ENCODE peak calls at places on chromosomes 13 and 19, in seven cellular contexts. F is neural progenitor cell, G is BE2C, C is cardiac muscle cell, Y is fibroblast of lung, A is Panc1, K is bronchial epithelial cell. D is an unnamed sample. For H3K27me3 and H3K36me3, the result is how much of the 10 kb centered on the place peaks cover.

GRCh38 chr13:49357694-49358093 is 86.2 kb downstream of the CAB39L start:
- DNase-seq in G (no peak), A (no peak), K (peak), C (no peak), F (no peak), Y (peak), D (peak)

GRCh38 chr13:64305246-64305645 is 2889.6 kb upstream of the PCDH20 start:
- DNase-seq in K (peak), A (no peak), Y (peak), G (no peak), F (no peak), C (no peak), D (no peak)

GRCh38 chr13:69828527-69828926 is 279.1 kb upstream of the ATXN8OS start:
- DNase-seq in K (no peak), F (no peak), A (no peak), G (peak), Y (no peak), C (no peak), D (no peak)

GRCh38 chr19:35114656-35115537 is 726 bp upstream of the FXYD3 start:
- DNase-seq in C (peak), G (peak), A (peak), Y (peak), K (peak), F (peak), D (peak)

GRCh38 chr13:43023244-43023931 is at the start of gene DNAJC15:
- DNase-seq in A (peak), G (no peak), K (peak), Y (peak), C (no peak), F (peak), D (peak)

GRCh38 chr13:30880756-30881155 is 25.3 kb upstream of the MEDAG start:
- DNase-seq in G (no peak), A (no peak), C (no peak), K (peak), F (no peak), Y (peak), D (peak)

GRCh38 chr19:31946491-31946890 is 398.9 kb upstream of the ZNF507 start:
- DNase-seq in F (no peak), K (no peak), C (no peak), Y (no peak), A (no peak), G (no peak), D (no peak)

GRCh38 chr19:34767967-34768366 is 5.0 kb downstream of the ZNF599 start:
- DNase-seq in G (no peak), C (no peak), K (no peak), A (no peak), F (no peak), Y (no peak), D (no peak)

GRCh38 chr19:46697142-46697960 is 19.6 kb downstream of the PRKD2 start:
- DNase-seq in A (no peak), K (peak), C (peak), F (peak), G (peak), Y (peak), D (no peak)

GRCh38 chr13:44872751-44873150 is 116.5 kb downstream of the NUFIP1 start:
- DNase-seq in G (no peak), F (no peak), C (no peak), A (no peak), K (no peak), Y (peak), D (no peak)
- H3K4me3 ChIP-seq in G (no peak), F (no peak), C (no peak), A (no peak), K (no peak), Y (no peak), D (no peak)

DNA sequence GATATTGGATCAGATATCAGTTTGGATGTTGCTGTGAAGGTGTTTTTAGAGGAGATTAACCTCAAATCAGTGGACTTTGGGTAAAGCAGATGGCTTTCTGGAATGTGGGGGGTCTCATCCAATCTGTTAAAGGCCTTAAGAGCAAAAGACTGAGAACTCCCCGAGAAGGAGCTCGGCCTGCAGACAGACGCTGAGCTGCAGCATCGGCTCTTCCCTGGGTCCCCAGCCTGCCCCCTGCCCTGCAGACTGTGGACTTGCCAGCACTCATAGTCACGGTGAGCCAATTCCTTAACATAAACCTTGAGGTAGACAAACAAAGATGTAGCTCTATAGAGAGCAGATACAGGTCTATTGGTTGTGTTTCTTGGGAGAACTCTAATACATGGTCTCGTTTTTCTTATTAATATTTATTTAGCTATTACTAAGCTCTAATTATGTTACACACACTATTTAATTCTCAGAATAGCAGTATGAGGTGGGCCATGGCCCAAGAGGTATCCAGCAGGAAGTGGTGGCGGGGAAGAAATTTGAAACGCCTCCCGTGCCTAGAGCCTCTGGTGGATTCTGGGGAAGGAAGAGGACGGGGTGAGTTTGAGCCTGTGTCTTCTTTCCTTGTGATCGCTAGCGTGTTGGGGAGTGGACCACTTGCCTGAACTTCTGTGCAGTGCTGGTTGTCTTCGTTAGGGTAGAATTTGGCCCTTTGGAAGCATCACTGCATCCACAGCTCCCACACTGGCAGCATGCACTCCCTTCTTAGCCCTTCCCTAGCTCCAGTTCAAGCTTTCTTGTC is 305.3 kb downstream of the TEX29 start:
- DNase-seq in A (no peak), K (no peak), G (no peak), C (no peak), Y (no peak), F (no peak), D (no peak)
- H3K27me3 ChIP-seq in A (under half), K (under half), G (under half), C (under half), Y (under half), F (under half), D (under half)

GRCh38 chr13:113267642-113268405 is 29.2 kb upstream of the LAMP1 start:
- DNase-seq in A (no peak), K (no peak), G (no peak), Y (no peak), C (no peak), F (no peak), D (no peak)
- H3K36me3 ChIP-seq in A (under half), K (under half), G (under half), Y (under half), C (under half), F (under half), D (under half)

DNA sequence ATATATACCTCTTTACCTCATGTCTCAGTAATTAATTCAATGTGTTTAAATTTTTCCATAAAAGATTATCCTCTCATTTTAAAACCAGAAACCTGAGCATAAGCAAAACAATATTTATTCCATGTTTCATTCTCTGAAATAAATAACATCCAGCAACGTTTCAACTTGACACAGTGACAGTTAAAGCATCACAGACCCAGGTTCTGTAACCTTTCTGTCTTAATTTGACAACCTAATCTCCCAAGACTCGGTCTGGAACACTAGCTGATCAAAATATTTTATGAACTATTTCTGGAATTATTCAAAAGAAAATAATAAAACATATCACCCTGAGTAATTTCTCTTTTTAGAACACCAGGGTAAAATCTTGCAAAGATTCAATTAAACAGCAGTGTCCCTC is 40.3 kb downstream of the KCTD12 start:
- DNase-seq in Y (no peak), G (no peak), C (no peak), A (no peak), K (no peak), F (no peak), D (no peak)
- H3K4me3 ChIP-seq in Y (no peak), G (no peak), C (no peak), A (no peak), K (no peak), F (no peak), D (no peak)

GRCh38 chr19:1284979-1285736 is 515 bp upstream of the EFNA2 start:
- DNase-seq in C (peak), Y (no peak), A (no peak), G (no peak), F (peak), K (no peak), D (no peak)
- H3K27me3 ChIP-seq in C (under half), Y (under half), A (under half), G (under half), F (under half), K (under half), D (under half)

GRCh38 chr19:2242092-2242537 is 5.5 kb downstream of the SF3A2 start:
- DNase-seq in C (no peak), K (no peak), Y (no peak), G (no peak), A (no peak), F (no peak), D (no peak)
- H3K36me3 ChIP-seq in C (under half), K (under half), Y (under half), G (half or more), A (under half), F (under half), D (under half)

GRCh38 chr19:2021453-2022140 is 6.1 kb upstream of the BTBD2 start:
- DNase-seq in A (no peak), K (no peak), C (no peak), G (no peak), F (no peak), Y (no peak), D (no peak)
- H3K4me3 ChIP-seq in A (no peak), K (no peak), C (no peak), G (no peak), F (no peak), Y (no peak), D (no peak)

D was measured in MG63.